ENCODE peak calls at places on chromosome 18, in four cellular contexts. E, U, Y and H are unnamed samples.

GRCh38 chr18:72878561-72878960 is 10.8 kb upstream of the NETO1 start:
- ATAC-seq in U (no peak), Y (no peak), E (no peak), H (no peak)

GRCh38 chr18:6537468-6537867 is 122.8 kb upstream of the L3MBTL4 start:
- ATAC-seq in U (no peak), E (no peak), Y (no peak), H (no peak)

GRCh38 chr18:36776650-36777049 is 52.2 kb downstream of the TPGS2 start:
- ATAC-seq in Y (no peak), E (no peak), U (no peak), H (no peak)

GRCh38 chr18:49931760-49932159 is 118.4 kb upstream of the ACAA2 start:
- ATAC-seq in Y (no peak), U (no peak), E (no peak), H (no peak)

GRCh38 chr18:21914739-21915319 is 174.2 kb downstream of the MIB1 start:
- ATAC-seq in Y (no peak), U (no peak), E (no peak), H (no peak)

GRCh38 chr18:77478619-77479018 is 229.0 kb downstream of the GALR1 start:
- ATAC-seq in Y (no peak), U (no peak), E (no peak), H (no peak)

GRCh38 chr18:35732652-35733051 is 151.1 kb downstream of the GALNT1 start:
- ATAC-seq in Y (no peak), E (no peak), U (no peak), H (no peak)

GRCh38 chr18:78085241-78086185 is 835.9 kb downstream of the GALR1 start:
- ATAC-seq in E (no peak), Y (no peak), U (no peak), H (no peak)

GRCh38 chr18:75314117-75314516 is 103.5 kb downstream of the TSHZ1 start:
- ATAC-seq in Y (no peak), U (no peak), E (no peak), H (no peak)